ENCODE peak calls at places on chromosomes 11 and 22, in seven cellular contexts. Z, T, V, M, C, P and X are unnamed samples.

GRCh38 chr11:121291319-121291718 is 1.3 kb upstream of the SC5D start:
- DNase-seq in M (no peak), V (no peak), C (no peak), P (no peak), T (no peak), Z (no peak), X (no peak)

GRCh38 chr11:134270250-134270714 is 5.9 kb upstream of the GLB1L3 start:
- DNase-seq in T (no peak), V (no peak), Z (no peak), C (peak), M (no peak), P (no peak), X (no peak)

GRCh38 chr11:17473071-17473744 is 3.4 kb downstream of the ABCC8 start:
- DNase-seq in Z (no peak), V (peak), T (no peak), M (no peak), P (no peak), C (no peak), X (no peak)

GRCh38 chr11:60609632-60610031 is 89.8 kb upstream of the MS4A8 start:
- DNase-seq in C (no peak), T (no peak), M (no peak), P (no peak), V (no peak), Z (no peak), X (no peak)

GRCh38 chr11:116579857-116580727 is 192.7 kb downstream of the BUD13 start:
- DNase-seq in V (peak), C (no peak), T (no peak), M (no peak), P (peak), Z (no peak), X (peak)

GRCh38 chr22:27776410-27776958 is 25.1 kb downstream of the MN1 start:
- DNase-seq in T (peak), P (no peak), Z (no peak), M (no peak), V (no peak), C (peak), X (no peak)

GRCh38 chr11:49208006-49208721 is at the start of gene FOLH1:
- DNase-seq in V (no peak), M (peak), Z (peak), P (peak), T (no peak), C (peak), X (peak)

GRCh38 chr11:123020968-123021367 is 39.3 kb upstream of the BSX start:
- DNase-seq in Z (no peak), V (peak), M (peak), P (no peak), C (peak), T (no peak), X (no peak)

GRCh38 chr11:6488342-6488741 is 7.0 kb downstream of the TIMM10B start:
- DNase-seq in V (no peak), M (no peak), C (no peak), T (no peak), P (no peak), Z (no peak), X (no peak)

GRCh38 chr11:105357764-105358163 is 218.2 kb upstream of the CARD18 start:
- DNase-seq in Z (no peak), V (peak), T (no peak), C (peak), M (peak), P (no peak), X (no peak)

GRCh38 chr11:102560555-102561011 is 30.0 kb upstream of the MMP7 start:
- DNase-seq in P (no peak), C (peak), V (no peak), Z (no peak), M (peak), T (no peak), X (no peak)

GRCh38 chr22:33914131-33914530 is 6.1 kb downstream of the LARGE1 start:
- DNase-seq in C (no peak), P (no peak), Z (no peak), V (no peak), M (no peak), T (no peak), X (no peak)

GRCh38 chr11:133163463-133164419 is 368.6 kb downstream of the OPCML start:
- DNase-seq in T (no peak), C (peak), P (no peak), V (peak), Z (no peak), M (peak), X (no peak)

GRCh38 chr11:57977709-57978108 is 46.0 kb upstream of the OR9Q1 start:
- DNase-seq in T (no peak), Z (no peak), P (no peak), V (no peak), C (no peak), M (no peak), X (no peak)

GRCh38 chr11:78957481-78958245 is 383.0 kb upstream of the NARS2 start:
- DNase-seq in V (no peak), C (no peak), T (no peak), M (peak), Z (no peak), P (no peak), X (no peak)

GRCh38 chr22:27151407-27151806 is 494.0 kb downstream of the MIAT start:
- DNase-seq in C (no peak), M (no peak), T (no peak), P (no peak), Z (no peak), V (no peak), X (no peak)

GRCh38 chr11:115657586-115657985 is 153.4 kb upstream of the CADM1 start:
- DNase-seq in T (no peak), M (no peak), V (no peak), Z (no peak), C (peak), P (no peak), X (no peak)

GRCh38 chr11:127027000-127027399 is 26.4 kb upstream of the KIRREL3 start:
- DNase-seq in V (no peak), P (no peak), C (no peak), M (no peak), T (no peak), Z (no peak), X (no peak)

GRCh38 chr11:48018561-48019229 is 38.3 kb downstream of the PTPRJ start:
- DNase-seq in M (no peak), Z (no peak), V (peak), T (no peak), C (no peak), P (peak), X (no peak)

GRCh38 chr11:9972917-9973504 is 309.1 kb downstream of the SWAP70 start:
- DNase-seq in P (no peak), V (peak), M (peak), Z (no peak), C (peak), T (peak), X (no peak)

GRCh38 chr11:7533199-7534029 is 19.6 kb downstream of the PPFIBP2 start:
- DNase-seq in P (no peak), T (no peak), V (no peak), Z (no peak), M (no peak), C (no peak), X (no peak)

GRCh38 chr11:8067929-8068575 is 13.0 kb upstream of the TUB start:
- DNase-seq in T (no peak), M (no peak), P (peak), Z (no peak), C (no peak), V (no peak), X (peak)

GRCh38 chr11:83454674-83455073 is 168.5 kb upstream of the CCDC90B start:
- DNase-seq in V (no peak), Z (no peak), C (no peak), P (no peak), T (no peak), M (no peak), X (no peak)

GRCh38 chr11:111602865-111603632 is 800 bp downstream of the SIK2 start:
- DNase-seq in M (peak), Z (peak), T (no peak), C (peak), V (peak), P (no peak), X (no peak)

GRCh38 chr11:111954154-111954553 is 17.0 kb downstream of the DIXDC1 start:
- DNase-seq in C (no peak), V (no peak), Z (no peak), P (no peak), T (no peak), M (no peak), X (no peak)

GRCh38 chr11:112318661-112319060 is 58.0 kb upstream of the PLET1 start:
- DNase-seq in C (no peak), Z (no peak), M (peak), P (no peak), V (no peak), T (no peak), X (no peak)

GRCh38 chr11:68372625-68373024 is 60.2 kb downstream of the LRP5 start:
- DNase-seq in C (no peak), Z (no peak), M (no peak), P (no peak), V (peak), T (no peak), X (no peak)

GRCh38 chr22:29003975-29004646 is 57.5 kb downstream of the C22orf31 start:
- DNase-seq in V (no peak), M (no peak), Z (no peak), C (no peak), T (no peak), P (no peak), X (no peak)

GRCh38 chr22:46079861-46080821 is 70.2 kb upstream of the PPARA start:
- DNase-seq in P (peak), T (peak), V (no peak), Z (peak), M (no peak), C (peak), X (peak)

GRCh38 chr11:123211134-123211879 is 16.3 kb upstream of the CLMP start:
- DNase-seq in Z (no peak), T (no peak), P (no peak), M (no peak), V (peak), C (no peak), X (no peak)

GRCh38 chr11:74147199-74147929 is 23.4 kb downstream of the C2CD3 start:
- DNase-seq in T (no peak), P (no peak), Z (no peak), M (no peak), V (no peak), C (peak), X (no peak)

GRCh38 chr11:71130106-71130505 is 122.3 kb downstream of the SHANK2 start:
- DNase-seq in T (no peak), V (no peak), C (no peak), M (no peak), P (peak), Z (no peak), X (no peak)

GRCh38 chr11:8768625-8769333 is 86.2 kb downstream of the RPL27A start:
- DNase-seq in C (peak), T (peak), M (peak), V (peak), Z (peak), P (no peak), X (no peak)

GRCh38 chr11:114815761-114816160 is 137.4 kb downstream of the NXPE2 start:
- DNase-seq in M (no peak), Z (no peak), T (no peak), P (no peak), V (no peak), C (no peak), X (no peak)

GRCh38 chr11:72840780-72841179 is 26.6 kb downstream of the ATG16L2 start:
- DNase-seq in Z (no peak), P (no peak), T (peak), M (peak), C (peak), V (no peak), X (no peak)

GRCh38 chr11:72841397-72841796 is 27.2 kb downstream of the ATG16L2 start:
- DNase-seq in P (no peak), T (no peak), C (no peak), Z (no peak), M (no peak), V (no peak), X (no peak)

GRCh38 chr11:72842644-72843330 is 28.6 kb downstream of the ATG16L2 start:
- DNase-seq in C (no peak), M (no peak), T (no peak), Z (no peak), V (no peak), P (no peak), X (no peak)

GRCh38 chr11:72844356-72844755 is 30.1 kb downstream of the ATG16L2 start:
- DNase-seq in C (peak), T (peak), M (peak), V (peak), P (no peak), Z (peak), X (no peak)

DNA sequence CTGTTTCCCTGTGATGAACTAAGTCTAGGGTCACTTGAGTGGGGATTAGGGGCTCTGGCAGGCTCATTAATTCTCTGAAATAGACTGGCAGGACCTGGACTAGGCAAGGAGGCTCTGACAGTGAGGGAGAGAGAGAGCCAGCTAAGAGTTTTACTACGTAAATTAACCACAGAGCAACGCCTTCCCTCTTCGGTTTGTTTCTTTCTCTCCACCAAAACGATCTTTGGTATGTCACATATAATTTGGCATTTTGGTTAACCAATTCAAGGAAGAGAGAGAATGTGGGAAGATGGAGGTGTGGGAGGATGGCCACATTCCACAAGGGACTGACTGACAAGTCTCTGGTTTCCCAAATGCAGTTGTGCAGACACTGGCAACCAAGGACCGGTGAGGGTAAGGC is 27.9 kb downstream of the ATG16L2 start:
- DNase-seq in V (no peak), T (no peak), C (no peak), P (no peak), Z (no peak), M (no peak), X (no peak)
- TF ChIP-seq CTCF in V (no peak), T (no peak), C (no peak), P (no peak), Z (no peak), M (no peak), X (no peak)

GRCh38 chr11:28677719-28678118 is 569.5 kb downstream of the METTL15 start:
- DNase-seq in C (no peak), M (no peak), P (no peak), T (no peak), V (no peak), Z (no peak), X (no peak)

GRCh38 chr11:28675183-28675582 is 567.0 kb downstream of the METTL15 start:
- DNase-seq in V (no peak), C (no peak), T (no peak), Z (no peak), M (no peak), P (no peak), X (no peak)

GRCh38 chr11:28673687-28674431 is 565.7 kb downstream of the METTL15 start:
- DNase-seq in Z (no peak), C (peak), M (no peak), P (no peak), V (no peak), T (peak), X (no peak)

GRCh38 chr11:28671326-28671725 is 563.1 kb downstream of the METTL15 start:
- DNase-seq in M (no peak), C (no peak), P (no peak), V (no peak), T (no peak), Z (no peak), X (no peak)

GRCh38 chr11:28674432-28675076 is 566.4 kb downstream of the METTL15 start:
- DNase-seq in Z (no peak), T (peak), M (peak), P (no peak), V (peak), C (peak), X (no peak)
- TF ChIP-seq CTCF in Z (no peak), T (peak), M (peak), P (peak), V (peak), C (peak), X (peak)

GRCh38 chr22:30390974-30391691 is 3.9 kb upstream of the RNF215 start:
- DNase-seq in C (peak), V (peak), P (peak), M (peak), T (no peak), Z (peak), X (no peak)
- TF ChIP-seq CTCF in C (peak), V (peak), P (peak), M (peak), T (peak), Z (peak), X (peak)

GRCh38 chr11:94183886-94184264 is 55.2 kb downstream of the PANX1 start:
- DNase-seq in V (peak), T (no peak), Z (peak), M (peak), P (no peak), C (peak), X (no peak)
- TF ChIP-seq CTCF in V (peak), T (peak), Z (peak), M (peak), P (peak), C (peak), X (peak)

GRCh38 chr22:20230777-20231420 is 37.2 kb downstream of the RTN4R start:
- DNase-seq in Z (no peak), P (no peak), C (no peak), V (no peak), M (no peak), T (no peak), X (no peak)

GRCh38 chr22:20232781-20233180 is 35.3 kb downstream of the RTN4R start:
- DNase-seq in M (no peak), C (no peak), V (no peak), Z (no peak), T (no peak), P (no peak), X (no peak)

GRCh38 chr22:20232237-20232598 is 35.9 kb downstream of the RTN4R start:
- DNase-seq in T (no peak), P (no peak), M (no peak), V (no peak), C (no peak), Z (no peak), X (no peak)

GRCh38 chr22:20229916-20230775 is 38.0 kb downstream of the RTN4R start:
- DNase-seq in M (no peak), T (no peak), V (no peak), C (no peak), P (no peak), Z (no peak), X (no peak)

DNA sequence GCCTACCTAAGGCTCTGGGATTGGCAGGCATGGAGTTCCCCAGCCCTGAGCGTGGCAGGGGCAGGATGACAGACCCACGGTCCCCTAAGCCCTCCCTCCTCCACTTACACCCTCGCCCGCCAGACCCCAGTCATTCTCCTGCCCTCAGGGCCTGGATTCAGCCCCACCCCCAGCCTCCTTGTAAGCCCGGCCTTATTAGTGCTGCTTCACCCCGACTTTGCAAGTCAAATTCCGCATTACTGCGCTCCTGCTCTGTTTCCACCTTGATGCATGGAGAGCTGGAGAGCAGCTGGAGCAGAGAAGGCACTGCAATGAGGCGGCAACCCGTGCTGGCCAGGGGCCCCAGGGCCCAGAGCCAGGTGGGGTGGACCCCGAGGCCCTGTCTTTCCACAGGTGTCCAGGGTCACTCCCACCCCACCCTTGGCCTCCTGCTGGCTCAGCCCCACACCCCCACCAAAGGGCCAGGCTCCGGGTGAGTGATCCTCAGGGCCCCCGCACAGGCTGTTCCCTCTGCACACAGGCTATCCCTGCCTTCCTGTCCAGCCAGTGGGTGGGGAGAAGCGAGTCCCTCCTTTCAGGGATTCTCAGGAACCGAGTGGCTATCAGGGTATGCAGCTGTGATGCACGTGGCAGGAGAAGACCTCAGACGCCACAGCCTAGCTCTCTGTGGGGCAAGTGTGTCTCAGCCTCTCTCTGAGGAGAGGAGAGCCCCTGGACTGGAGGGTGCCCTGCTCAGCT is 36.5 kb downstream of the RTN4R start:
- DNase-seq in M (no peak), T (no peak), P (no peak), C (no peak), V (no peak), Z (no peak), X (no peak)
- TF ChIP-seq CTCF in M (no peak), T (no peak), P (no peak), C (no peak), V (no peak), Z (no peak), X (no peak)

DNA sequence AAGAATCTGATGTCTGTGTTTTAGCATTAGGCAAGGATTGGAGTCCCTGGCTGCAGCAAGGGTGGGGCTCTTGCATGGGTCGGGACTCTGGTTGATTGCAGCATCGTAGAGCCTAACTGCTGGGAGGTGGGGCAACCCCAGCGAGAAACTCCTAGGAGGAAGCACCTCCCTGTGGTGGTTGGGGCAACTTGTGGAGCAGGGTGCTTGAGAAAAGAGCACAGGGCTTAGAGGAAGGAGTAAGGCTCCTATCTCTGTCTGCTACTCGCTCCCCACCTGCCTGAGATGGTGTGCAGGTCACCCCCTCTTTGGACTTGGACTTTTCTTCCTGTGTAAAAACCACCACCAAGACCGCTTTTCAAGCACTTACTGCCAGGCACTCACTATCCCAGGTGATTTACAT is 15.6 kb downstream of the SREBF2 start:
- DNase-seq in V (peak), P (peak), M (no peak), T (no peak), Z (no peak), C (peak), X (no peak)
- TF ChIP-seq CTCF in V (peak), P (no peak), M (no peak), T (no peak), Z (no peak), C (no peak), X (no peak)

DNA sequence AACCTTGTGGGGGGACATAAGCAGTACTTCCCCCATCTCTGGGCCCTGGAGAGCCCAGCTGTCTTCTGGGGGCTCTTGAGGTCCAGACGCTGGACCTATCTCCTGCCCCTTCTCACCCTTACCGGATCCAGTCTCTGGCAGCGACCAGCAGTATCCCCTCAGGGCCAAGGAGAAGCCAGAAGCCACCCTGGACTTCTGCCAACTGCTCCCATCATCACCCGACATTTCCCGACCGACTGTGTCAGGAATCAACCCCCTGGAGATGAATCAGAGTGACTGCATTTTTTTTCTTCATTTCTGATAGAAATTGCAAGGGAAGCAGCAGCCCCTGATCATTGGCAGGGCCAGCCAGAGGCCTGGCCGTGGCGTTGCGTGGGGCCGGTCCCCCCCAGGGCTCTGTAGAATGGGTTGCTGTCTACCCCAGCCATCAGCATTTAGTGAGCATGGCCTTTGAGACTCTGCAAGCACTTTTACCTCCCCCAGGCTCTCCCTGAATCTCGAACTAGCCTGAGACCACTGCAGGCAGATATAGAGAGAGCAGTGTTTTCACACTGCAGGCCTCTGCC is 5.2 kb upstream of the LIF start:
- DNase-seq in M (peak), P (no peak), T (no peak), C (no peak), Z (no peak), V (no peak), X (no peak)
- TF ChIP-seq CTCF in M (no peak), P (no peak), T (no peak), C (no peak), Z (no peak), V (no peak), X (peak)